ENCODE peak calls at places on chromosomes 1 and 21, in four cellular contexts. K, C, P and G are unnamed samples.

GRCh38 chr1:36108314-36108713 is 16.7 kb downstream of the COL8A2 start:
- DNase-seq in P (no peak), K (no peak), C (no peak), G (no peak)

GRCh38 chr1:24540906-24541710 is 14.8 kb upstream of the NCMAP start:
- DNase-seq in P (no peak), K (no peak), C (no peak), G (no peak)

GRCh38 chr1:90340604-90341003 is 345.7 kb downstream of the ZNF326 start:
- DNase-seq in P (no peak), C (no peak), K (no peak), G (no peak)

GRCh38 chr1:87335175-87335992 is 6.7 kb downstream of the LMO4 start:
- DNase-seq in C (peak), K (peak), P (peak), G (no peak)

GRCh38 chr1:221725683-221726330 is 16.1 kb downstream of the DUSP10 start:
- DNase-seq in C (no peak), P (no peak), K (no peak), G (no peak)

GRCh38 chr1:230026572-230026971 is 40.5 kb upstream of the GALNT2 start:
- DNase-seq in K (no peak), P (no peak), C (no peak), G (no peak)

GRCh38 chr1:29077155-29077554 is 46.5 kb downstream of the TMEM200B start:
- DNase-seq in P (no peak), K (no peak), C (no peak), G (no peak)

GRCh38 chr1:172609528-172609927 is 49.4 kb upstream of the FASLG start:
- DNase-seq in C (peak), P (no peak), K (no peak), G (no peak)

GRCh38 chr1:24830680-24831272 is 85.5 kb downstream of the CLIC4 start:
- DNase-seq in P (no peak), K (no peak), C (peak), G (no peak)

GRCh38 chr21:27371688-27372331 is 404.9 kb upstream of the ADAMTS5 start:
- DNase-seq in P (no peak), K (no peak), C (no peak), G (no peak)

GRCh38 chr1:91018006-91018405 is 3.8 kb downstream of the ZNF644 start:
- DNase-seq in K (no peak), C (peak), P (no peak), G (no peak)

GRCh38 chr1:15702722-15703550 is 18.8 kb downstream of the PLEKHM2 start:
- DNase-seq in C (no peak), K (no peak), P (no peak), G (no peak)
- TF ChIP-seq CTCF in C (no peak), K (no peak), P (no peak), G (no peak)

DNA sequence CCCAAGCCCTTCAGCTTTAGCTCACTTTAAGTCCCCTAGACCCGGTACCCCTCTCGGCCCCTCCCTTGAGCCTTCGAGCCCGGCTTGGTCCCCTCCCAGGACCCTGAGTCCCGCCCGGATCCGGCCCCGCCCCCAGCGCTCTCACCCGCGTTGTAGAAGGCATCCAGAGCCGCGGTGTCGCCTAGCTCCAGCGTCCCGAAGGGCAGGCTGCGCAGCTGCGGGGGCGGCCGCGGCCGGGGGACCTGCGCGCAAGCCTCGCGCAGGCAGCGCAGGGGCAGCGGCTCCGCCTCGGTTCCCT is 699 bp downstream of the MAP3K6 start:
- DNase-seq in K (peak), C (peak), P (peak), G (peak)
- TF ChIP-seq CTCF in K (no peak), C (no peak), P (no peak), G (no peak)

GRCh38 chr1:156191292-156191954 is 2.5 kb upstream of the SLC25A44 start:
- DNase-seq in K (no peak), P (no peak), C (no peak), G (no peak)

GRCh38 chr1:156193208-156193487 is 756 bp upstream of the SLC25A44 start:
- DNase-seq in C (no peak), P (no peak), K (no peak), G (no peak)

GRCh38 chr1:156195853-156196252 is 1.9 kb downstream of the SLC25A44 start:
- DNase-seq in C (no peak), K (no peak), P (no peak), G (no peak)

GRCh38 chr1:156194300-156194652 is 372 bp downstream of the SLC25A44 start:
- DNase-seq in C (no peak), K (no peak), P (no peak), G (no peak)

GRCh38 chr1:156193488-156194299 is at the start of gene SLC25A44:
- DNase-seq in P (peak), C (peak), K (peak), G (peak)
- TF ChIP-seq CTCF in P (peak), C (peak), K (peak), G (peak)

DNA sequence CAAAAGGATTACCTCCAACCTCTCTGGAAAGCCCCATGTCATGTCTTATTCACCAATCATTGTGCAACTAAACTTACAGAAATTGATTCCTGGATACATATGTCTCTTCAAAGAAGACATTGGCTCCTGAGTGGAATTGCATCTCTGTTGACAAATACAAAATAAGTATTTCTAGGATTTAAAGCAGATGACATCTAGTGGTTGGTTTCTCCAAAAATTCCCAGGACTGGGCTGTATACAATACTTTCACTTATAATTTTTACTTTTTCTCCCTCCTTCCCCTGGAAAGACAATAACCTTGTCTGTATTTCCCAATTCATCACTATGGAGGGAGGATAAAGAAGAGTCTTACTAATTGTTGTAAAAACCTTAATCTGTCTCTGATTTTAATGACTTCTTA is 1347.4 kb downstream of the NCAM2 start:
- DNase-seq in K (no peak), P (no peak), C (no peak), G (no peak)
- TF ChIP-seq CTCF in K (no peak), P (no peak), C (no peak), G (no peak)

GRCh38 chr1:11028018-11028417 is 15.6 kb downstream of the TARDBP start:
- DNase-seq in C (no peak), K (no peak), P (no peak), G (no peak)

GRCh38 chr1:11027316-11027715 is 14.9 kb downstream of the TARDBP start:
- DNase-seq in P (no peak), C (no peak), K (no peak), G (no peak)

GRCh38 chr1:11030865-11031264 is 16.2 kb downstream of the MASP2 start:
- DNase-seq in C (no peak), P (no peak), K (no peak), G (no peak)

GRCh38 chr1:11026903-11027302 is 14.4 kb downstream of the TARDBP start:
- DNase-seq in P (no peak), C (no peak), K (no peak), G (no peak)

GRCh38 chr1:11031624-11032262 is 15.3 kb downstream of the MASP2 start:
- DNase-seq in K (no peak), P (no peak), C (no peak), G (no peak)
- TF ChIP-seq CTCF in K (no peak), P (no peak), C (no peak), G (no peak)

DNA sequence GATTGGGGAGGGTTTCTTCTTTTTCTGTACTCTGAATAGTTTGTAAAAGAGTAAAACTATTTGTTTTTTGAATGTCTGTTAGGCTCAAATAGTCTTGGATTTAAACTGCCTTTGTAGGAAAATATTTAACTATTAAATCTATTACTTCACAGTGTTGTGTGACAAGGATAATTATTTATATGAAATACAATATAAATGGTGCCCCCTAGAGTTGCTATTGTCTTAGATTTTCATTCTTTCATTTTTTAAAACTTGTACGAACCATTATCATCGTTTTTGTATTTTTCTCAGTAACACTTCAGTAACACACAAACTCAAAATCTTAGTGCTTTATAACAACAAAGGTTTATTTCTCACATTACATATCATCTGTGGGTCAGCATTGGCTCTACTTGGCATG is 37.4 kb downstream of the C1orf185 start:
- DNase-seq in C (no peak), P (no peak), K (no peak), G (no peak)
- TF ChIP-seq CTCF in C (no peak), P (no peak), K (no peak), G (no peak)

GRCh38 chr1:145918992-145919939 is 749 bp upstream of the PEX11B start:
- DNase-seq in P (peak), K (peak), C (peak), G (no peak)
- TF ChIP-seq CTCF in P (no peak), K (no peak), C (no peak), G (no peak)

GRCh38 chr1:53646732-53647131 is 92.2 kb downstream of the GLIS1 start:
- DNase-seq in K (no peak), C (no peak), P (no peak), G (no peak)
- TF ChIP-seq CTCF in K (no peak), C (no peak), P (no peak), G (no peak)